ENCODE peak calls at places on chromosomes 4 and X, in ten cellular contexts. F, W, V, S, H, R, Y, Z, J and E are unnamed samples. For H3K27me3, the result is how much of the 10 kb centered on the place peaks cover.

GRCh38 chr4:86934147-86934771 is 552 bp upstream of the AFF1 start:
- DNase-seq in F (no peak), W (no peak), V (no peak), S (no peak), H (no peak), R (no peak), Y (no peak), Z (no peak), J (no peak), E (no peak)

GRCh38 chr4:105605493-105605892 is 53.1 kb downstream of the ARHGEF38 start:
- DNase-seq in F (no peak), W (no peak), V (no peak), S (no peak), H (no peak), R (peak), Y (no peak), Z (no peak), J (no peak), E (no peak)

GRCh38 chrX:118976599-118977340 is 2.4 kb downstream of the LONRF3 start:
- DNase-seq in F (peak), W (peak), V (peak), S (peak), H (peak), R (no peak), Y (no peak), Z (peak), J (peak), E (peak)

GRCh38 chr4:36676139-36677050 is 395.0 kb downstream of the DTHD1 start:
- DNase-seq in F (no peak), W (no peak), V (no peak), S (no peak), H (no peak), R (no peak), Y (no peak), Z (no peak), J (no peak), E (no peak)

GRCh38 chr4:128810331-128810870 is 901 bp downstream of the JADE1 start:
- DNase-seq in F (peak), W (peak), V (peak), S (no peak), H (no peak), R (peak), Y (peak), Z (peak), J (peak), E (peak)

GRCh38 chr4:158020734-158021346 is 152.0 kb downstream of the GASK1B start:
- DNase-seq in F (no peak), W (no peak), V (no peak), S (no peak), H (no peak), R (peak), Y (peak), Z (peak), J (no peak), E (no peak)

GRCh38 chrX:45434231-45434630 is 233.6 kb upstream of the DIPK2B start:
- DNase-seq in F (no peak), W (no peak), V (no peak), S (no peak), H (no peak), R (no peak), Y (no peak), Z (no peak), J (no peak), E (no peak)

GRCh38 chrX:22689290-22689689 is 310.5 kb upstream of the DDX53 start:
- DNase-seq in F (no peak), W (no peak), V (no peak), S (no peak), H (no peak), R (peak), Y (no peak), Z (no peak), J (no peak), E (no peak)

GRCh38 chr4:166501941-166502382 is 628.9 kb downstream of the TLL1 start:
- DNase-seq in F (no peak), W (no peak), V (no peak), S (no peak), H (peak), R (no peak), Y (peak), Z (no peak), J (no peak), E (no peak)

GRCh38 chr4:174217273-174218126 is 66.0 kb downstream of the FBXO8 start:
- DNase-seq in F (no peak), W (no peak), V (peak), S (no peak), H (peak), R (peak), Y (no peak), Z (no peak), J (peak), E (no peak)

DNA sequence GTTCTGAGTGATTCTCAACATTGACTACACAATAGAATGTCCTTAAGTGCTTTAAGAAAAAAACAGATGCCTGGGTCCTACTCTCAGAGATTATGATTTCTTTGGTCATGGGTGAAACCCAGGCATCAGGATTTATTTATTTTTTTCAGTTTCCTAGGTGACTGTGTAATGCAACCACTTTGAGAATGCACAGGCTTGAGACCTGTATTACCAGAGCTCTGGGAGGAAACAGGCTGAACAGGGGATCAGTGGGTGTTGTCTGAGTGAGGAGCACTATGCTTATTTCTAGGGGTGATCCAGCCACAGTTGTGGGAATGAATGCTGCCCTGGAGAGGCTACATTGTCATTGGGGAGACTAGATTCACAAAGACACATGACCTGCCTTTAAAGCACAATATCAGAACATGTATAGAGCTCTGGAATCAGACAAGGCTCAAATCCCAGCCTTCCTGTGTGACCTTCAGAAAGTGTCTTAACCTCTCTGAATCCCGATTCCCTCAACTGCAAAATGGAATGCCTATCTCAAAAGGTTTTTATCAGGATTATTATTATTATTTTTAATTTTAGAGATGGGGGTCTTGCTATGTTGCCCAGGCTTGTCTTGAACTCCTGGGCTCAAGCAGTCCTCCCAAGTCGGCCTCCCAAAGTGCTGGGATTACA is 61.6 kb upstream of the PRPS1 start:
- DNase-seq in F (no peak), W (no peak), V (no peak), S (no peak), H (no peak), R (peak), Y (no peak), Z (no peak), J (no peak), E (no peak)
- H3K27ac ChIP-seq in F (no peak), W (no peak), V (no peak), S (no peak), H (no peak), R (peak), Y (no peak), Z (no peak), J (no peak), E (no peak)

GRCh38 chrX:46991664-46992063 is 79.4 kb downstream of the JADE3 start:
- DNase-seq in F (no peak), W (no peak), V (no peak), S (no peak), H (no peak), R (no peak), Y (no peak), Z (no peak), J (no peak), E (no peak)
- TF ChIP-seq CTCF in F (no peak), W (no peak), V (no peak), S (no peak), H (no peak), R (no peak), Y (no peak), Z (no peak), J (no peak), E (no peak)

GRCh38 chr4:121769341-121769740 is 4.4 kb upstream of the SMIM43 start:
- DNase-seq in F (no peak), W (no peak), V (no peak), S (no peak), H (no peak), R (no peak), Y (no peak), Z (no peak), J (no peak), E (no peak)

GRCh38 chr4:121765368-121765705 is 373 bp upstream of the SMIM43 start:
- DNase-seq in F (no peak), W (no peak), V (no peak), S (no peak), H (no peak), R (no peak), Y (no peak), Z (no peak), J (no peak), E (no peak)

GRCh38 chr4:121765941-121766538 is 1.1 kb upstream of the SMIM43 start:
- DNase-seq in F (no peak), W (no peak), V (no peak), S (no peak), H (no peak), R (no peak), Y (no peak), Z (no peak), J (no peak), E (no peak)

GRCh38 chr4:121764303-121764701 is 662 bp downstream of the SMIM43 start:
- DNase-seq in F (no peak), W (no peak), V (no peak), S (no peak), H (no peak), R (no peak), Y (no peak), Z (no peak), J (no peak), E (no peak)

DNA sequence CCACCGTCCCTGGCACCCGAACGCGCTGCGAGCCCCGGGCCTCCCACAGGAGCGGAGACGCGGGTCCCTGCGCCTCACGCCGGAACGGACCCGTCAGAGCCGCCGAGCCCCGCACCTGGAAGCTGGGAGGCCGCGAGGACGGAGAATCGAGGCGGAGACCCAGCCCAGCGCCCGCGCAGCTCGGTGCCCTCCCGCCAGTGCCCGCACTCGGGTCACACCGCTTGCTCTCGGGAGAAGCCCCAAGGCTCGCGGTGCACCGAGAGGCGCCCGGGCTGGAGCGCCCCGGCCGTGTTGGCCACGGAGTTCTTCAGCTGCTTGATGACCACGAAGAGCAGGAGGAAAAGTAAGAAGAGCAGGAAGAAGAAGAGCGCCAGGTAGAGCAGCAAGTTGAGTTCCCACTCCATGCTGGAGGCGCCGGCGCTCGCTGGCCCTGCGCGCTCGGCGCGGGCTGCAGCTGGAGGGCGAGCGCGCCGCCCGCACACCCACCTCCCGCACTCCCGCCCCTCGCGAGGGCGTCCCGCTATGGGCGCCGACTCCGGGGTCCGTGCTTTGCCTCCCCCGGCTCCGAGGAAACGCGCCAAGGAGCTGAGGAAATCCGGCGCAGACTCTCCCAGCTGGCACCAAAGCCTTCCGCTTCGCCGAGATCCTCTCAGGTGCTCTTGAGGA is at the start of gene SMIM43:
- DNase-seq in F (no peak), W (no peak), V (no peak), S (peak), H (peak), R (no peak), Y (no peak), Z (no peak), J (no peak), E (no peak)
- H3K27me3 ChIP-seq in F (under half), W (under half), V (half or more), S (under half), H (under half), R (under half), Y (under half), Z (under half), J (under half), E (half or more)

DNA sequence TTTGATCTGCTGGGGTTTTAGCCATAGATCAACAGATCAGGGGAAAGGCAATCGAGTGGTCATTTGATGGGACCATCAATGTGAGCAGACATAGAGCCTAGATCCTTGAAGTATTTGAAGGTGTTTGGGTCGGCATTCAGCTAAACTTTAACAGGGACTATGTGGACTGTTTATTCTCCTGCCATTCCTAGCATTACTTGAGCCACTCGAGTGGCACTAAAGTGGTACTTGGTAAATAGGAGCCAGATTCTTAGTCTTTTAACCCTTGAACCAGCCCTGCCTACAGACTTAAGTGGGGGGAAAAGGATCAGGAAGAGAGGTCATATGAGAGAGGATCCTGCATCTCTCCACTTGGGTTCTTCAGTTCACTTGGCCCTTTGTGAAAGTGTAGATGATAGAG is 3.8 kb downstream of the MSN start:
- DNase-seq in F (no peak), W (no peak), V (no peak), S (no peak), H (no peak), R (no peak), Y (no peak), Z (no peak), J (no peak), E (no peak)
- H3K27ac ChIP-seq in F (no peak), W (peak), V (peak), S (peak), H (no peak), R (peak), Y (no peak), Z (peak), J (peak), E (peak)